ENCODE peak calls at places on chromosomes 12 and 14, in seven cellular contexts. S is psoas muscle, N is mammary epithelial cell, O is vagina, R is ascending aorta, Z is colonic mucosa, L is ovary. A is an unnamed sample.

GRCh38 chr12:65818454-65819382 is 5.6 kb upstream of the HMGA2 start:
- DNase-seq in N (peak; percentile 93), R (no peak), O (no peak), L (no peak), S (no peak), Z (no peak), A (no peak)

GRCh38 chr12:54259194-54260011 is 20.5 kb downstream of the CBX5 start:
- DNase-seq in O (no peak), L (peak; percentile 87), R (peak; percentile 89), N (peak; percentile 77), S (peak; percentile 53), Z (peak; percentile 57), A (peak; percentile 96)

GRCh38 chr12:130826151-130826801 is 12.8 kb downstream of the STX2 start:
- DNase-seq in N (peak; percentile 6), S (peak; percentile 40), Z (peak; percentile 38), R (peak; percentile 65), O (no peak), L (no peak), A (peak; percentile 35)

GRCh38 chr14:61923348-61923747 is 161.1 kb downstream of the SNAPC1 start:
- DNase-seq in N (no peak), L (no peak), S (no peak), O (no peak), Z (no peak), R (no peak), A (no peak)

GRCh38 chr12:84480803-84481202 is 431.8 kb downstream of the SLC6A15 start:
- DNase-seq in Z (no peak), R (no peak), N (no peak), O (no peak), L (no peak), S (no peak), A (no peak)

GRCh38 chr14:54654600-54654999 is 87.7 kb downstream of the SAMD4A start:
- DNase-seq in Z (no peak), L (no peak), O (no peak), S (no peak), N (no peak), R (no peak), A (no peak)

GRCh38 chr12:52086944-52087835 is 7.7 kb downstream of the SMIM41 start:
- DNase-seq in S (no peak), L (no peak), N (no peak), O (no peak), Z (no peak), R (peak; percentile 56), A (no peak)

GRCh38 chr12:110244372-110244771 is 36.7 kb upstream of the ATP2A2 start:
- DNase-seq in L (no peak), R (no peak), O (no peak), Z (no peak), N (no peak), S (no peak), A (peak; percentile 43)

GRCh38 chr12:50006754-50007442 is 18.4 kb downstream of the RACGAP1 start:
- DNase-seq in O (no peak), R (no peak), S (no peak), L (no peak), Z (no peak), N (no peak), A (no peak)

GRCh38 chr14:25050494-25051170 is 685 bp upstream of the STXBP6 start:
- DNase-seq in Z (no peak), R (no peak), O (no peak), S (no peak), L (no peak), N (peak; percentile 58), A (no peak)

GRCh38 chr12:52903855-52904508 is 894 bp downstream of the KRT8 start:
- DNase-seq in N (peak; percentile 43), L (peak; percentile 65), Z (peak; percentile 64), R (no peak), O (no peak), S (peak; percentile 30), A (peak; percentile 51)

GRCh38 chr12:116591608-116592115 is 32.5 kb downstream of the MAP1LC3B2 start:
- DNase-seq in L (no peak), O (no peak), Z (no peak), S (no peak), R (no peak), N (no peak), A (no peak)

GRCh38 chr12:14853966-14854365 is 10.6 kb upstream of the ART4 start:
- DNase-seq in O (no peak), R (no peak), L (no peak), Z (no peak), S (no peak), N (no peak), A (no peak)

GRCh38 chr14:71049435-71050147 is 142.3 kb downstream of the PCNX1 start:
- DNase-seq in Z (no peak), S (no peak), N (no peak), L (no peak), R (no peak), O (no peak), A (no peak)

GRCh38 chr12:121452356-121453021 is 52.6 kb downstream of the RNF34 start:
- DNase-seq in Z (peak; percentile 60), R (no peak), O (no peak), S (no peak), L (no peak), N (peak; percentile 53), A (no peak)

DNA sequence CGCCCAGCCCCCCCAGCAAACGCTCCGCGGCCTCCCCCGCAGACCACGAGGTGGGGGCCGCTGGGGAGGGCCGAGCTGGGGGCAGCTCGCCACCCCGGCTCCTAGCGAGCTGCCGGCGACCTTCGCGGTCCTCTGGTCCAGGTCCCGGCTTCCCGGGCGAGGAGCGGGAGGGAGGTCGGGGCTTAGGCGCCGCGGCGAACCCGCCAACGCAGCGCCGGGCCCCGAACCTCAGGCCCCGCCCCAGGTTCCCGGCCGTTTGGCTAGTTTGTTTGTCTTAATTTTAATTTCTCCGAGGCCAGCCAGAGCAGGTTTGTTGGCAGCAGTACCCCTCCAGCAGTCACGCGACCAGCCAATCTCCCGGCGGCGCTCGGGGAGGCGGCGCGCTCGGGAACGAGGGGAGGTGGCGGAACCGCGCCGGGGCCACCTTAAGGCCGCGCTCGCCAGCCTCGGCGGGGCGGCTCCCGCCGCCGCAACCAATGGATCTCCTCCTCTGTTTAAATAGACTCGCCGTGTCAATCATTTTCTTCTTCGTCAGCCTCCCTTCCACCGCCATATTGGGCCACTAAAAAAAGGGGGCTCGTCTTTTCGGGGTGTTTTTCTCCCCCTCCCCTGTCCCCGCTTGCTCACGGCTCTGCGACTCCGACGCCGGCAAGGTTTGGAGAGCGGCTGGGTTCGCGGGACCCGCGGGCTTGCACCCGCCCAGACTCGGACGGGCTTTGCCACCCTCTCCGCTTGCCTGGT is at the start of gene CDKN1B:
- DNase-seq in N (peak; percentile 97), L (peak; percentile 92), O (no peak), R (peak; percentile 96), S (peak; percentile 91), Z (peak; percentile 94), A (peak; percentile 84)
- H3K4me1 ChIP-seq in N (peaks cover 54% of the 10 kb centered on the region), L (peaks cover 20% of the 10 kb centered on the region), O (peaks cover 61% of the 10 kb centered on the region), R (peaks cover 3% of the 10 kb centered on the region), S (peaks cover 49% of the 10 kb centered on the region), Z (peaks cover 4% of the 10 kb centered on the region), A (peaks cover 12% of the 10 kb centered on the region)

GRCh38 chr14:22500525-22500924 is 88.5 kb downstream of the DAD1 start:
- DNase-seq in N (no peak), Z (no peak), R (no peak), L (no peak), S (no peak), O (no peak), A (no peak)
- H3K27ac ChIP-seq in N (no peak overlapping the region), Z (no peak overlapping the region), R (no peak overlapping the region), L (no peak overlapping the region), S (no peak overlapping the region), O (no peak overlapping the region), A (no peak overlapping the region)

GRCh38 chr14:105392161-105393090 is 5.9 kb upstream of the TEX22 start:
- DNase-seq in Z (no peak), S (no peak), R (no peak), L (peak; percentile 21), O (no peak), N (no peak), A (no peak)

GRCh38 chr14:105389976-105390848 is 8.1 kb upstream of the TEX22 start:
- DNase-seq in S (no peak), R (no peak), L (peak; percentile 15), N (no peak), Z (no peak), O (no peak), A (no peak)

GRCh38 chr14:105393151-105393550 is 5.2 kb upstream of the TEX22 start:
- DNase-seq in R (no peak), N (no peak), S (no peak), L (peak; percentile 21), Z (no peak), O (no peak), A (no peak)

GRCh38 chr14:105390849-105391500 is 7.4 kb upstream of the TEX22 start:
- DNase-seq in S (no peak), L (peak; percentile 13), O (no peak), Z (no peak), R (no peak), N (no peak), A (no peak)

DNA sequence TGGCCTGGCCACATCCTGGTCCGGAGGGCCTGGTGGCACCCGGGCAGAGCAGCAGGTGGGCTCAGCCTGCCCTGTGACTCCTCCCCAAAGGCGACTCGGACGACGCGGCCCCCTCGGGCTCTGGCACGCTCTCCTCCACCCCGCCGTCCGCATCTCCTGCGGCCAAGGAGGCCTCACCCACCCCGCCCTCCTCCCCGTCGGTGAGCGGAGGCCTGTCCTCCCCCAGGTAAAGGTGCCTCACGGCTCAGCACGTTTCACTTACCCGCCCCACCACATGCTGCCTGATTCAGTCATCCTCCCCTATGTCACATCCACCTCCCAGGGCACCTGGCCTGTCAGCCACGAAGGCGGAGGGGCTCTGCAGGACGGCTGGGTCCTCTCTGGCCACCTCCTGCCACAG is 6.8 kb upstream of the TEX22 start:
- DNase-seq in O (no peak), N (no peak), Z (no peak), S (no peak), L (peak; percentile 22), R (no peak), A (no peak)
- H3K4me1 ChIP-seq in O (no peaks in the 10 kb centered on the region), N (no peaks in the 10 kb centered on the region), Z (no peaks in the 10 kb centered on the region), S (no peaks in the 10 kb centered on the region), L (no peaks in the 10 kb centered on the region), R (no peaks in the 10 kb centered on the region), A (peaks cover 37% of the 10 kb centered on the region)

GRCh38 chr12:107306141-107306670 is 212.9 kb upstream of the CRY1 start:
- DNase-seq in L (no peak), R (no peak), O (no peak), Z (no peak), N (no peak), S (no peak), A (no peak)
- H3K27ac ChIP-seq in L (no peak overlapping the region), R (no peak overlapping the region), O (no peak overlapping the region), Z (no peak overlapping the region), N (no peak overlapping the region), S (no peak overlapping the region), A (no peak overlapping the region)

DNA sequence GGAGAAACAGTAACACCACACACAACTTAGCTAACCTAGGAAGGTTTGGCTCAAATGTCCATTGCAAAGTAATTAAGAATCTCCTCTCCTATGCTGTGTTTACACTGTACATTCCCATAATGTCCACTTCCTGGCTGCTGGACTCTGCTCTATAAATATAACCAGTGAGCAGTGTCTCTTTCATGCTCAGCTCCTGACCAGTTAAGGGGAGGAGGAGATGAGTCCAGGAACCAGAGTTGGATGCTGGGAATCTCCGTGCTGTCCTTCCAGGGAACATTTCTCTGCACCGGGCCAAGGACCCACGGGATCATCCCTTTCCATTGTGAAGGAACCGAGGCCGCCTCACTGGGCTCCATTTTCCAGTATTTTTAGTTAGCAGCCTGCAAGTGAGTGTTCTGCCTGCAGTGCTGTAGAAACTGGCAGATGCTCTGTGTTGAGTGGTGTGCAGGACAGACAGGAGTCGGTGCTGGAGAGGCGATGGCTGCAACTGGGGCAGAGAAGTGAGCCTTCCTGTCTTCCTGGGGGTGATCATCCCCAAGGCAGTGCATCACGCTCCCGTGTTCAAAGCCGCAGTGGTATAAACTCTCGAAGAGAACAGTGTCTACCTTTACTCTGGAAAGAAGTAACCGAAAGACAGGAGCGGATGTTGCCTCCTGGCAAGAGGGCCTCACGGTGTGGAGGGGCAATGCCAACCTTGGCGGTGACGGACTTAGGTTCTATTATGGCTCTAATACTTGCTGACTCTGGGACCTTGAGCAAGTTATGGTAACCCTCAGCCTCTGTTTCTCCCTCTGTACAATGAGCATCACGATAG is 195.5 kb downstream of the CACNA1C start:
- DNase-seq in O (no peak), S (no peak), R (no peak), Z (no peak), N (no peak), L (no peak), A (no peak)
- H3K4me1 ChIP-seq in O (peaks cover 4% of the 10 kb centered on the region), S (no peaks in the 10 kb centered on the region), R (no peaks in the 10 kb centered on the region), Z (no peaks in the 10 kb centered on the region), N (peaks cover 5% of the 10 kb centered on the region), L (no peaks in the 10 kb centered on the region), A (no peaks in the 10 kb centered on the region)